ENCODE peak calls at places on chromosome 14, in nine cellular contexts. L, X, J, Q, I, G, O, P and E are unnamed samples.

GRCh38 chr14:100578552-100578951 is 8.7 kb downstream of the BEGAIN start:
- DNase-seq in L (no peak), X (no peak), J (no peak), Q (no peak), I (no peak), G (no peak), O (no peak), P (no peak), E (no peak)

GRCh38 chr14:34364201-34364600 is 97.8 kb downstream of the SPTSSA start:
- DNase-seq in L (no peak), X (no peak), J (no peak), Q (no peak), I (no peak), G (no peak), O (no peak), P (no peak), E (no peak)

GRCh38 chr14:101665478-101666078 is 95.9 kb upstream of the PPP2R5C start:
- DNase-seq in L (peak), X (peak), J (peak), Q (no peak), I (peak), G (peak), O (peak), P (no peak), E (no peak)

GRCh38 chr14:80390911-80391310 is 179.6 kb upstream of the DIO2 start:
- DNase-seq in L (no peak), X (no peak), J (no peak), Q (no peak), I (no peak), G (no peak), O (no peak), P (no peak), E (no peak)

GRCh38 chr14:103568952-103569351 is 6.2 kb downstream of the COA8 start:
- DNase-seq in L (no peak), X (no peak), J (no peak), Q (no peak), I (no peak), G (no peak), O (no peak), P (no peak), E (no peak)

GRCh38 chr14:101028971-101029667 is 125.6 kb upstream of the RTL1 start:
- DNase-seq in L (no peak), X (no peak), J (no peak), Q (no peak), I (no peak), G (peak), O (no peak), P (no peak), E (no peak)

GRCh38 chr14:90301580-90302181 is 30.1 kb downstream of the NRDE2 start:
- DNase-seq in L (no peak), X (no peak), J (peak), Q (no peak), I (peak), G (peak), O (no peak), P (no peak), E (no peak)

GRCh38 chr14:73634333-73634833 is 10.4 kb upstream of the DNAL1 start:
- DNase-seq in L (no peak), X (no peak), J (no peak), Q (no peak), I (no peak), G (peak), O (no peak), P (peak), E (peak)

GRCh38 chr14:102775855-102776760 is 1.1 kb upstream of the TRAF3 start:
- DNase-seq in L (no peak), X (no peak), J (no peak), Q (no peak), I (no peak), G (no peak), O (no peak), P (no peak), E (no peak)

GRCh38 chr14:21136024-21136423 is 19.8 kb downstream of the OR5AU1 start:
- DNase-seq in L (no peak), X (peak), J (peak), Q (no peak), I (peak), G (peak), O (no peak), P (no peak), E (no peak)

GRCh38 chr14:33932033-33932432 is 18.8 kb downstream of the EGLN3 start:
- DNase-seq in L (no peak), X (no peak), J (no peak), Q (no peak), I (no peak), G (no peak), O (no peak), P (no peak), E (no peak)

GRCh38 chr14:80518173-80518572 is 306.9 kb upstream of the DIO2 start:
- DNase-seq in L (no peak), X (no peak), J (no peak), Q (no peak), I (no peak), G (no peak), O (no peak), P (no peak), E (no peak)